ENCODE peak calls at places on chromosomes 2 and 18, in ten cellular contexts. One of them, this sample, is unnamed.

GRCh38 chr2:57943271-57943670 is 103.3 kb upstream of the VRK2 start:
- DNase-seq in GM12865: no peak
- DNase-seq in activated CD4-positive, alpha-beta T cell treated with anti-CD3 and anti-CD28 coated beads, Interleukin-2, amount 10 ng/mL, durations not matched to agents 7 days and 5 days: no peak
- DNase-seq in neural crest cell: no peak
- DNase-seq in omental fat pad: no peak
- DNase-seq in HS-5: peak
- DNase-seq in endodermal cell: no peak
- DNase-seq in HuH-7.5: no peak
- DNase-seq in T-helper 2 cell: no peak
- DNase-seq in WTC11: no peak
- DNase-seq in this sample: no peak

GRCh38 chr18:21345851-21346250 is 103.8 kb downstream of the GREB1L start:
- DNase-seq in WTC11: no peak
- DNase-seq in activated CD4-positive, alpha-beta T cell treated with anti-CD3 and anti-CD28 coated beads, Interleukin-2, amount 10 ng/mL, durations not matched to agents 7 days and 5 days: no peak
- DNase-seq in omental fat pad: no peak
- DNase-seq in neural crest cell: no peak
- DNase-seq in GM12865: no peak
- DNase-seq in HuH-7.5: no peak
- DNase-seq in T-helper 2 cell: no peak
- DNase-seq in HS-5: no peak
- DNase-seq in endodermal cell: no peak
- DNase-seq in this sample: no peak

GRCh38 chr2:25237764-25238163 is 69.4 kb upstream of the POMC start:
- DNase-seq in GM12865: no peak
- DNase-seq in activated CD4-positive, alpha-beta T cell treated with anti-CD3 and anti-CD28 coated beads, Interleukin-2, amount 10 ng/mL, durations not matched to agents 7 days and 5 days: no peak
- DNase-seq in WTC11: no peak
- DNase-seq in HS-5: no peak
- DNase-seq in T-helper 2 cell: no peak
- DNase-seq in HuH-7.5: no peak
- DNase-seq in omental fat pad: no peak
- DNase-seq in endodermal cell: no peak
- DNase-seq in neural crest cell: no peak
- DNase-seq in this sample: no peak

GRCh38 chr2:46153996-46154753 is 143.0 kb upstream of the EPAS1 start:
- DNase-seq in endodermal cell: no peak
- DNase-seq in omental fat pad: no peak
- DNase-seq in activated CD4-positive, alpha-beta T cell treated with anti-CD3 and anti-CD28 coated beads, Interleukin-2, amount 10 ng/mL, durations not matched to agents 7 days and 5 days: no peak
- DNase-seq in WTC11: no peak
- DNase-seq in neural crest cell: no peak
- DNase-seq in HS-5: no peak
- DNase-seq in T-helper 2 cell: no peak
- DNase-seq in HuH-7.5: no peak
- DNase-seq in GM12865: no peak
- DNase-seq in this sample: no peak

GRCh38 chr2:44965684-44966083 is 24.2 kb downstream of the SIX3 start:
- DNase-seq in T-helper 2 cell: no peak
- DNase-seq in activated CD4-positive, alpha-beta T cell treated with anti-CD3 and anti-CD28 coated beads, Interleukin-2, amount 10 ng/mL, durations not matched to agents 7 days and 5 days: no peak
- DNase-seq in HuH-7.5: no peak
- DNase-seq in neural crest cell: no peak
- DNase-seq in HS-5: no peak
- DNase-seq in omental fat pad: no peak
- DNase-seq in WTC11: no peak
- DNase-seq in endodermal cell: no peak
- DNase-seq in GM12865: no peak
- DNase-seq in this sample: no peak

GRCh38 chr18:58638446-58638845 is 9.6 kb upstream of the ALPK2 start:
- DNase-seq in HuH-7.5: no peak
- DNase-seq in activated CD4-positive, alpha-beta T cell treated with anti-CD3 and anti-CD28 coated beads, Interleukin-2, amount 10 ng/mL, durations not matched to agents 7 days and 5 days: no peak
- DNase-seq in omental fat pad: no peak
- DNase-seq in HS-5: no peak
- DNase-seq in neural crest cell: no peak
- DNase-seq in GM12865: peak
- DNase-seq in T-helper 2 cell: no peak
- DNase-seq in WTC11: no peak
- DNase-seq in endodermal cell: no peak
- DNase-seq in this sample: no peak

GRCh38 chr2:38528008-38528442 is 74.7 kb downstream of the HNRNPLL start:
- DNase-seq in endodermal cell: peak
- DNase-seq in activated CD4-positive, alpha-beta T cell treated with anti-CD3 and anti-CD28 coated beads, Interleukin-2, amount 10 ng/mL, durations not matched to agents 7 days and 5 days: peak
- DNase-seq in omental fat pad: no peak
- DNase-seq in WTC11: peak
- DNase-seq in neural crest cell: peak
- DNase-seq in HuH-7.5: peak
- DNase-seq in T-helper 2 cell: no peak
- DNase-seq in GM12865: peak
- DNase-seq in HS-5: peak
- DNase-seq in this sample: no peak

GRCh38 chr18:10726198-10727068 is 200.6 kb downstream of the NAPG start:
- DNase-seq in neural crest cell: no peak
- DNase-seq in HS-5: no peak
- DNase-seq in omental fat pad: no peak
- DNase-seq in GM12865: no peak
- DNase-seq in activated CD4-positive, alpha-beta T cell treated with anti-CD3 and anti-CD28 coated beads, Interleukin-2, amount 10 ng/mL, durations not matched to agents 7 days and 5 days: no peak
- DNase-seq in endodermal cell: no peak
- DNase-seq in T-helper 2 cell: no peak
- DNase-seq in HuH-7.5: no peak
- DNase-seq in WTC11: no peak
- DNase-seq in this sample: no peak

GRCh38 chr18:11886629-11887028 is 21.5 kb downstream of the MPPE1 start:
- DNase-seq in neural crest cell: no peak
- DNase-seq in WTC11: no peak
- DNase-seq in omental fat pad: no peak
- DNase-seq in GM12865: no peak
- DNase-seq in HuH-7.5: no peak
- DNase-seq in activated CD4-positive, alpha-beta T cell treated with anti-CD3 and anti-CD28 coated beads, Interleukin-2, amount 10 ng/mL, durations not matched to agents 7 days and 5 days: no peak
- DNase-seq in endodermal cell: no peak
- DNase-seq in T-helper 2 cell: no peak
- DNase-seq in HS-5: no peak
- DNase-seq in this sample: peak

GRCh38 chr2:206993964-206994363 is 54.6 kb downstream of the CPO start:
- DNase-seq in HuH-7.5: no peak
- DNase-seq in neural crest cell: no peak
- DNase-seq in activated CD4-positive, alpha-beta T cell treated with anti-CD3 and anti-CD28 coated beads, Interleukin-2, amount 10 ng/mL, durations not matched to agents 7 days and 5 days: no peak
- DNase-seq in GM12865: no peak
- DNase-seq in omental fat pad: no peak
- DNase-seq in WTC11: no peak
- DNase-seq in T-helper 2 cell: no peak
- DNase-seq in HS-5: no peak
- DNase-seq in endodermal cell: no peak
- DNase-seq in this sample: no peak

GRCh38 chr2:64750817-64751285 is 97.1 kb upstream of the SERTAD2 start:
- DNase-seq in GM12865: peak
- DNase-seq in activated CD4-positive, alpha-beta T cell treated with anti-CD3 and anti-CD28 coated beads, Interleukin-2, amount 10 ng/mL, durations not matched to agents 7 days and 5 days: peak
- DNase-seq in HS-5: peak
- DNase-seq in WTC11: peak
- DNase-seq in T-helper 2 cell: no peak
- DNase-seq in HuH-7.5: peak
- DNase-seq in endodermal cell: peak
- DNase-seq in omental fat pad: no peak
- DNase-seq in neural crest cell: peak
- DNase-seq in this sample: no peak

GRCh38 chr2:231674587-231675334 is 33.6 kb upstream of the PTMA start:
- DNase-seq in activated CD4-positive, alpha-beta T cell treated with anti-CD3 and anti-CD28 coated beads, Interleukin-2, amount 10 ng/mL, durations not matched to agents 7 days and 5 days: peak
- DNase-seq in neural crest cell: peak
- DNase-seq in T-helper 2 cell: no peak
- DNase-seq in WTC11: peak
- DNase-seq in endodermal cell: peak
- DNase-seq in omental fat pad: no peak
- DNase-seq in GM12865: peak
- DNase-seq in HS-5: no peak
- DNase-seq in HuH-7.5: peak
- DNase-seq in this sample: no peak

GRCh38 chr2:30686000-30686399 is 121.2 kb downstream of the CAPN13 start:
- DNase-seq in endodermal cell: peak
- DNase-seq in T-helper 2 cell: no peak
- DNase-seq in activated CD4-positive, alpha-beta T cell treated with anti-CD3 and anti-CD28 coated beads, Interleukin-2, amount 10 ng/mL, durations not matched to agents 7 days and 5 days: no peak
- DNase-seq in WTC11: peak
- DNase-seq in GM12865: peak
- DNase-seq in HS-5: no peak
- DNase-seq in neural crest cell: peak
- DNase-seq in HuH-7.5: peak
- DNase-seq in omental fat pad: no peak
- DNase-seq in this sample: no peak

GRCh38 chr18:33923980-33924379 is 300.7 kb downstream of the NOL4 start:
- DNase-seq in activated CD4-positive, alpha-beta T cell treated with anti-CD3 and anti-CD28 coated beads, Interleukin-2, amount 10 ng/mL, durations not matched to agents 7 days and 5 days: no peak
- DNase-seq in neural crest cell: no peak
- DNase-seq in omental fat pad: no peak
- DNase-seq in HuH-7.5: no peak
- DNase-seq in GM12865: no peak
- DNase-seq in HS-5: no peak
- DNase-seq in T-helper 2 cell: no peak
- DNase-seq in WTC11: no peak
- DNase-seq in endodermal cell: no peak
- DNase-seq in this sample: no peak

This sample was measured in suprapubic skin.